ENCODE peak calls at places on chromosome 2, in nine cellular contexts. C is stomach, K is HFF-Myc, X is sigmoid colon, A is GM23338, J is transverse colon, O is cardiac fibroblast, B is neuronal stem cell, L is brain microvascular endothelial cell. H is an unnamed sample.
A peak's percentile ranks its signal among the peaks of the same experiment; 100 is the strongest.

GRCh38 chr2:47167149-47167548 is 12.0 kb upstream of the STPG4 start:
- DNase-seq in C (no peak), X (no peak), B (no peak), L (no peak), A (no peak), J (no peak), O (no peak), K (no peak), H (no peak)

GRCh38 chr2:86249176-86249842 is 50.1 kb downstream of the MRPL35 start:
- DNase-seq in C (no peak), O (peak; percentile 84), J (no peak), X (peak; percentile 81), A (peak; percentile 38), K (peak; percentile 89), L (peak; percentile 16), B (no peak), H (no peak)

GRCh38 chr2:162828545-162828944 is 10.0 kb downstream of the KCNH7 start:
- DNase-seq in O (no peak), C (no peak), J (no peak), K (no peak), A (no peak), L (no peak), X (no peak), B (no peak), H (no peak)

GRCh38 chr2:73291093-73291460 is 2.3 kb downstream of the EGR4 start:
- DNase-seq in A (peak; percentile 90), O (peak; percentile 68), L (no peak), J (peak; percentile 45), X (no peak), B (peak; percentile 88), C (no peak), K (no peak), H (no peak)

GRCh38 chr2:128323501-128323931 is 4.8 kb upstream of the HS6ST1 start:
- DNase-seq in L (no peak), K (no peak), C (peak; percentile 24), J (no peak), X (peak; percentile 63), A (no peak), B (no peak), O (no peak), H (no peak)

GRCh38 chr2:161238264-161238558 is 70.0 kb upstream of the PSMD14 start:
- DNase-seq in O (no peak), A (no peak), C (no peak), X (no peak), L (no peak), K (no peak), J (no peak), B (no peak), H (no peak)

GRCh38 chr2:5914831-5915611 is 222.8 kb downstream of the SOX11 start:
- DNase-seq in K (no peak), B (peak; percentile 24), O (no peak), L (peak; percentile 72), A (peak; percentile 26), C (no peak), J (no peak), X (no peak), H (peak; percentile 58)

GRCh38 chr2:234044157-234044556 is 6.3 kb upstream of the SPP2 start:
- DNase-seq in X (no peak), K (peak; percentile 79), O (peak; percentile 82), B (no peak), A (no peak), C (no peak), L (no peak), J (no peak), H (peak; percentile 33)

GRCh38 chr2:133667085-133667484 is 98.8 kb upstream of the NCKAP5 start:
- DNase-seq in B (no peak), L (peak; percentile 70), O (peak; percentile 86), X (no peak), A (no peak), J (no peak), C (no peak), K (peak; percentile 4), H (no peak)

GRCh38 chr2:28172114-28172898 is 220.4 kb upstream of the FOSL2 start:
- DNase-seq in C (no peak), A (no peak), B (no peak), X (no peak), J (peak; percentile 71), O (peak; percentile 47), K (no peak), L (peak; percentile 63), H (no peak)

GRCh38 chr2:240250985-240251847 is 110.8 kb upstream of the OTOS start:
- DNase-seq in A (peak; percentile 22), L (peak; percentile 89), J (peak; percentile 73), O (peak; percentile 91), K (no peak), C (peak; percentile 83), B (peak; percentile 38), X (peak; percentile 95), H (no peak)

GRCh38 chr2:173547493-173547892 is 192.8 kb downstream of the CDCA7 start:
- DNase-seq in J (no peak), O (no peak), K (no peak), X (no peak), B (no peak), A (no peak), C (no peak), L (no peak), H (no peak)

GRCh38 chr2:159737292-159737916 is 25.1 kb downstream of the MARCHF7 start:
- DNase-seq in C (no peak), L (no peak), O (peak; percentile 16), B (no peak), K (no peak), X (no peak), A (no peak), J (no peak), H (no peak)

GRCh38 chr2:158816797-158817196 is 21.7 kb downstream of the DAPL1 start:
- DNase-seq in L (no peak), A (no peak), B (no peak), K (no peak), J (no peak), X (no peak), O (no peak), C (no peak), H (no peak)

GRCh38 chr2:152467677-152468406 is 132.9 kb downstream of the FMNL2 start:
- DNase-seq in B (no peak), X (no peak), K (no peak), L (no peak), O (no peak), J (no peak), A (no peak), C (no peak), H (no peak)

GRCh38 chr2:152471499-152471898 is 136.5 kb downstream of the FMNL2 start:
- DNase-seq in A (no peak), O (no peak), B (no peak), X (no peak), J (no peak), C (no peak), L (no peak), K (no peak), H (no peak)

GRCh38 chr2:152466925-152467676 is 132.1 kb downstream of the FMNL2 start:
- DNase-seq in O (peak; percentile 61), J (peak; percentile 19), B (no peak), X (peak; percentile 70), L (no peak), A (no peak), K (no peak), C (no peak), H (no peak)

GRCh38 chr2:152471013-152471412 is 136.0 kb downstream of the FMNL2 start:
- DNase-seq in O (no peak), B (no peak), A (no peak), C (no peak), L (no peak), J (no peak), K (no peak), X (no peak), H (no peak)

DNA sequence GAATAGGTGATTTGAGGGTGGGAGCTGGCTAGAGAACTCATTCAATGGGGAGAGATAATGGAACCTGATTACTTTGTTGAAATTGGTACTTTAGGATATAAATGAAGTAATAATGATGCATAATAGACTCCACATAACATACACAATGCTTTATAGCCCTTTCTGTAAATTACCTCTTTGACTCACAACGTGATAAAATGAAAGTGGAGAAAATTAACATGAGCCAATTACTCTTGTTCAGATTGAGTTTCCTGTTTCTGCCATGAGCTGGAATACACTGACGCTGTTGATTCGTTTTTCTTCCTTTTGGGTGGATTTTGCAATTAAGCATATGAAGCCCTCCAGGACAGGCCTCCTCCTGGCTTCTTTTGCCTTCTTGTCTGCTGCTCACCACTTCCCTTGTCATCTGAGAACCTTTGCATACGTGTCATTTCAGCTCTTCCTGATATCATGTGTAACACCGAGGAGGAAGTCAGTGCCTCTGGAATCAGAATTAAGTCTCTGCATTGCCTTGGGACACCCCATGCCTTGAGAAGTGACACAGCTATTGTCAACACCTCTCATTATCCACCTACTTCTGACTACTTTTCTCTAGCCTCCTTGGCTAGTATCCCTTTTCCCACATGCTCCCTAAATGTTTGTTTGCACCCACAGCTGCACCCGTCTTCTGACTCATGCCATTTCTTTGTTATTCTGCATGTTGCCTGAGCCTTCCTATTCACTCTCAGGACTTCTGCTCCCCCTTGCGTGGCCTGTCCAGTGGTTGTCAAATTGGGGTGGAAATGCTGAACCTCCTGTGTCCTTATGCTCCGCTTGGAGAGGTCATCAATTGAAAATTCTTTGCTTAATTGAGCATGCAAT is 134.1 kb downstream of the FMNL2 start:
- DNase-seq in L (peak; percentile 49), K (no peak), A (no peak), O (peak; percentile 77), B (no peak), J (peak; percentile 16), X (no peak), C (no peak), H (no peak)
- H3K4me3 ChIP-seq in L (no peak overlapping the region), K (no peak overlapping the region), A (no peak overlapping the region), O (no peak overlapping the region), B (no peak overlapping the region), J (no peak overlapping the region), X (no peak overlapping the region), C (peak overlapping the region; percentile 17), H (no peak overlapping the region)

GRCh38 chr2:55887351-55887750 is 36.2 kb downstream of the EFEMP1 start:
- DNase-seq in C (no peak), L (no peak), O (peak; percentile 36), B (no peak), K (no peak), A (no peak), J (no peak), X (no peak), H (no peak)
- H3K4me3 ChIP-seq in C (no peak overlapping the region), L (no peak overlapping the region), O (no peak overlapping the region), B (no peak overlapping the region), K (no peak overlapping the region), A (no peak overlapping the region), J (no peak overlapping the region), X (no peak overlapping the region), H (no peak overlapping the region)

GRCh38 chr2:37322368-37322767 is 2.3 kb downstream of the PRKD3 start:
- DNase-seq in X (no peak), O (peak; percentile 58), K (no peak), L (peak; percentile 23), C (no peak), J (no peak), A (no peak), B (no peak), H (no peak)
- H3K4me3 ChIP-seq in X (peak overlapping the region; percentile 66), O (no peak overlapping the region), K (peak overlapping the region; percentile 88), L (no peak overlapping the region), C (peak overlapping the region; percentile 78), J (peak overlapping the region; percentile 96), A (peak overlapping the region; percentile 91), B (no peak overlapping the region), H (no peak overlapping the region)

DNA sequence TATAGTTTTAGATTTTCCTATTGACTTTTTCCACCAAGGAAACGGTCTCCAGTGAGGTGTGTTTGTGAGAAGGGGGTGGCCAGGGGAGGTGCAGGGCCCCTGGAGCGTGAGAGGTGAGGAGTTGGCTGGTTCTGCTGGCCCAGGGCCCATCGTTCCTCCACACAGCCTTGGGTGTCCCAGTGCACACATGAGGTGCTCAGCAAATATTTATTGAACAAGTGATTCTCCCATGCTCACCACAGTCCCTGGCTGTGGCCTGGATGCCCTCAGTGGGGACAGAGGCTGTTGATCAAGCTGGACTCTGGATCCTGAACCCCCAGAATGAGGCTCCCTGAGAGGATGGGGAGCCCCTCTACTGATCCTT is 5.0 kb downstream of the HAAO start:
- DNase-seq in O (no peak), J (no peak), C (no peak), B (no peak), A (no peak), L (no peak), K (no peak), X (no peak), H (no peak)
- H3K4me3 ChIP-seq in O (no peak overlapping the region), J (no peak overlapping the region), C (no peak overlapping the region), B (no peak overlapping the region), A (no peak overlapping the region), L (no peak overlapping the region), K (no peak overlapping the region), X (no peak overlapping the region), H (no peak overlapping the region)